ENCODE peak calls at places on chromosomes 11 and 22, in nine cellular contexts. W is suprapubic skin, H is HCT116, B is GM10248, X is testis, I is AG09309, E is epithelial cell of esophagus, T is heart left ventricle, J is ovary. M is an unnamed sample.

GRCh38 chr11:36890841-36891240 is 292.8 kb upstream of the RAG2 start:
- DNase-seq in J (no peak), T (no peak), E (no peak), X (no peak), I (no peak), H (no peak), B (no peak), W (no peak), M (no peak)

GRCh38 chr11:22433066-22433450 is 94.9 kb downstream of the SLC17A6 start:
- DNase-seq in B (no peak), H (no peak), T (no peak), X (no peak), J (no peak), I (no peak), E (peak), W (no peak), M (no peak)

GRCh38 chr11:121417607-121418006 is 34.5 kb upstream of the SORL1 start:
- DNase-seq in B (no peak), W (no peak), I (no peak), J (no peak), T (no peak), H (no peak), E (no peak), X (no peak), M (no peak)

GRCh38 chr11:33045551-33046255 is 6.3 kb downstream of the TCP11L1 start:
- DNase-seq in I (no peak), W (no peak), E (peak), J (no peak), B (no peak), T (no peak), H (no peak), X (no peak), M (no peak)

GRCh38 chr11:93895106-93895862 is 44.9 kb upstream of the VSTM5 start:
- DNase-seq in B (no peak), W (no peak), J (no peak), I (peak), T (no peak), E (peak), H (peak), X (peak), M (no peak)

GRCh38 chr11:102986815-102987214 is 31.3 kb upstream of the MMP13 start:
- DNase-seq in B (no peak), H (no peak), I (no peak), J (no peak), T (no peak), X (no peak), E (peak), W (no peak), M (no peak)

GRCh38 chr22:33894515-33894914 is 25.8 kb downstream of the LARGE1 start:
- DNase-seq in B (no peak), X (no peak), W (no peak), J (no peak), H (no peak), E (no peak), T (no peak), I (no peak), M (no peak)

GRCh38 chr22:22748297-22748743 is 103.9 kb downstream of the GGTLC2 start:
- DNase-seq in H (no peak), T (no peak), B (peak), I (peak), W (no peak), J (peak), X (peak), E (peak), M (no peak)

GRCh38 chr22:46525681-46526483 is 11.5 kb downstream of the CELSR1 start:
- DNase-seq in E (peak), T (no peak), B (no peak), W (no peak), I (no peak), H (no peak), X (no peak), J (no peak), M (no peak)

GRCh38 chr11:113255096-113255495 is 59.3 kb upstream of the TTC12 start:
- DNase-seq in X (no peak), J (no peak), I (no peak), H (no peak), E (peak), T (no peak), B (no peak), W (no peak), M (no peak)

GRCh38 chr11:132177106-132177505 is 806.7 kb downstream of the NTM start:
- DNase-seq in X (no peak), T (no peak), H (no peak), J (no peak), I (peak), W (no peak), E (peak), B (no peak), M (no peak)

GRCh38 chr11:72630104-72630852 is 43.9 kb downstream of the PDE2A start:
- DNase-seq in J (no peak), T (no peak), E (no peak), H (no peak), B (no peak), X (no peak), W (no peak), I (no peak), M (no peak)

GRCh38 chr11:102623128-102623527 is 2.0 kb downstream of the MMP20 start:
- DNase-seq in I (no peak), T (no peak), X (no peak), H (no peak), B (no peak), E (no peak), J (no peak), W (no peak), M (no peak)

GRCh38 chr11:47606731-47607130 is 12.5 kb upstream of the C1QTNF4 start:
- DNase-seq in E (no peak), B (no peak), X (no peak), T (peak), W (peak), J (no peak), I (no peak), H (no peak), M (no peak)

GRCh38 chr11:73995731-73996130 is 13.1 kb upstream of the UCP2 start:
- DNase-seq in W (no peak), I (no peak), X (no peak), J (no peak), E (no peak), H (no peak), T (no peak), B (no peak), M (no peak)

GRCh38 chr11:71582309-71582895 is at the start of gene KRTAP5-11:
- DNase-seq in T (no peak), B (no peak), X (no peak), W (no peak), H (no peak), J (no peak), I (no peak), E (no peak), M (no peak)

GRCh38 chr11:17927643-17928343 is 85.1 kb downstream of the SERGEF start:
- DNase-seq in E (no peak), I (peak), W (no peak), B (no peak), X (no peak), T (no peak), J (no peak), H (no peak), M (no peak)

GRCh38 chr22:47607486-47607885 is 845.0 kb downstream of the TBC1D22A start:
- DNase-seq in H (no peak), E (no peak), X (no peak), T (peak), W (peak), I (no peak), B (no peak), J (no peak), M (no peak)

GRCh38 chr11:18706330-18707243 is 8.0 kb downstream of the TMEM86A start:
- DNase-seq in B (peak), H (no peak), J (peak), E (peak), T (peak), X (peak), W (no peak), I (no peak), M (no peak)

GRCh38 chr22:46795845-46796565 is 33.6 kb downstream of the TBC1D22A start:
- DNase-seq in J (no peak), T (no peak), W (no peak), I (no peak), E (no peak), H (no peak), B (no peak), X (peak), M (peak)

GRCh38 chr22:23856721-23857605 is 712 bp upstream of the SLC2A11 start:
- DNase-seq in I (no peak), J (peak), W (no peak), H (no peak), X (peak), E (peak), B (peak), T (peak), M (peak)

GRCh38 chr22:20571531-20572007 is 64.2 kb downstream of the MED15 start:
- DNase-seq in X (no peak), H (no peak), J (no peak), B (peak), I (no peak), E (peak), T (no peak), W (no peak), M (no peak)

GRCh38 chr11:104588975-104589374 is 309.3 kb downstream of the CASP12 start:
- DNase-seq in H (no peak), X (no peak), J (no peak), E (no peak), B (no peak), T (no peak), W (no peak), I (no peak), M (no peak)

GRCh38 chr11:10118830-10119229 is 175.2 kb downstream of the SBF2 start:
- DNase-seq in E (no peak), X (no peak), I (no peak), J (no peak), H (no peak), T (no peak), W (no peak), B (no peak), M (no peak)

GRCh38 chr22:36323182-36323854 is 64.4 kb downstream of the MYH9 start:
- DNase-seq in T (peak), H (no peak), J (no peak), X (peak), E (no peak), I (no peak), B (no peak), W (no peak), M (no peak)

GRCh38 chr11:69102732-69103615 is 52.8 kb upstream of the SMIM38 start:
- DNase-seq in E (no peak), X (no peak), J (no peak), W (no peak), T (no peak), I (no peak), H (no peak), B (peak), M (no peak)

GRCh38 chr11:28090052-28090749 is 17.8 kb downstream of the KIF18A start:
- DNase-seq in T (no peak), E (peak), I (no peak), H (no peak), W (no peak), X (no peak), J (no peak), B (no peak), M (no peak)

GRCh38 chr22:42920101-42920820 is 63.2 kb upstream of the ARFGAP3 start:
- DNase-seq in T (peak), W (no peak), H (no peak), I (peak), E (peak), J (no peak), X (no peak), B (no peak), M (no peak)

GRCh38 chr11:5280582-5281102 is 10.9 kb upstream of the HBE1 start:
- DNase-seq in X (peak), H (peak), E (peak), T (peak), J (peak), W (no peak), B (peak), I (peak), M (no peak)

GRCh38 chr11:111938687-111939160 is 1.6 kb downstream of the DIXDC1 start:
- DNase-seq in E (peak), H (no peak), W (no peak), T (no peak), X (no peak), B (peak), J (no peak), I (no peak), M (no peak)

GRCh38 chr11:86746509-86746908 is 53.8 kb upstream of the PRSS23 start:
- DNase-seq in I (no peak), X (no peak), B (no peak), T (no peak), W (no peak), H (no peak), J (no peak), E (no peak), M (no peak)

DNA sequence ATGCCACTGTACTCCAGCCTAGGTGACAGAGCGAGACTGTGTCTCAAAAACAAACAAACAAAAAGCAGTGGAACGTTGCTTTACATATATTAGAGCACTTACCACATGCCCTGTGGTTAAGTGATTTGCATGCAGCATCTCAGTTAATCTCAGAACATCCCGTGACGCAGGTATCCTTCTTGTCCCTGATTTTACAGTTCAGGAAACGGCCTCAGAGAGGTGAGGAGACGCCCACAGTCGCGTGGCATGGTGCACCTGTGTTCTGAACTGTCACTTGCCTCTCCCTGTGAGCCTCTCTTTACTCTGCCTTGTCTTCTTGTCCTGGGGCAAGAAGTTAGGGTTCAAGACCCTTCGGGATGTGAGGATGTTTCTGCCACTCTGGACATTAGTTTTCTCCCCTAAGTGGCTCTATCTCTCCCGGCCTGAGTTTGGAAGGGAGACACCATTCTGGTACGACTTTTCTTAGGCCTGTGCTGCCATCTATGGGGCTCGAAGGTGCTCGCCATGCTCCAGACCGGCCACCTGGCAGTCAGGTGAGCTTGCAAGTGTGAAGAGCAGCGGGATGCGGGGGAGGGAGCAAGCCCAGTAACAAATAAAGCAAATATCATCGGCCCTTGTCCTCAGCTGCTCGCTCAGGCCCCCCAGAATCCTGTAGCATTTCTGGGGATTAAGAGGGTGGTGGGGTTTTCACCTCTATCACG is 25.6 kb downstream of the YWHAH start:
- DNase-seq in B (peak), I (no peak), W (no peak), H (peak), X (peak), E (peak), J (peak), T (peak), M (peak)
- TF ChIP-seq CTCF in B (peak), I (peak), W (no peak), H (peak), X (no peak), E (peak), J (no peak), T (peak), M (peak)

GRCh38 chr22:44360686-44361381 is 48.1 kb upstream of the SHISAL1 start:
- DNase-seq in T (peak), W (peak), B (no peak), I (peak), H (no peak), X (no peak), E (peak), J (peak), M (no peak)
- TF ChIP-seq CTCF in T (peak), W (peak), B (no peak), I (peak), H (no peak), X (no peak), E (peak), J (peak), M (peak)

GRCh38 chr11:65554057-65554818 is 3.9 kb downstream of the LTBP3 start:
- DNase-seq in I (no peak), X (no peak), J (no peak), T (no peak), W (no peak), E (no peak), H (no peak), B (no peak), M (no peak)

GRCh38 chr11:65554842-65555395 is 3.2 kb downstream of the LTBP3 start:
- DNase-seq in W (no peak), I (no peak), E (no peak), T (no peak), J (no peak), H (no peak), X (no peak), B (no peak), M (no peak)

GRCh38 chr11:65551572-65552398 is 6.4 kb downstream of the LTBP3 start:
- DNase-seq in E (peak), I (no peak), J (no peak), T (peak), H (peak), W (no peak), B (peak), X (peak), M (no peak)

GRCh38 chr11:65553301-65554001 is 4.7 kb downstream of the LTBP3 start:
- DNase-seq in I (no peak), E (no peak), J (no peak), X (no peak), H (no peak), T (no peak), B (no peak), W (no peak), M (no peak)

DNA sequence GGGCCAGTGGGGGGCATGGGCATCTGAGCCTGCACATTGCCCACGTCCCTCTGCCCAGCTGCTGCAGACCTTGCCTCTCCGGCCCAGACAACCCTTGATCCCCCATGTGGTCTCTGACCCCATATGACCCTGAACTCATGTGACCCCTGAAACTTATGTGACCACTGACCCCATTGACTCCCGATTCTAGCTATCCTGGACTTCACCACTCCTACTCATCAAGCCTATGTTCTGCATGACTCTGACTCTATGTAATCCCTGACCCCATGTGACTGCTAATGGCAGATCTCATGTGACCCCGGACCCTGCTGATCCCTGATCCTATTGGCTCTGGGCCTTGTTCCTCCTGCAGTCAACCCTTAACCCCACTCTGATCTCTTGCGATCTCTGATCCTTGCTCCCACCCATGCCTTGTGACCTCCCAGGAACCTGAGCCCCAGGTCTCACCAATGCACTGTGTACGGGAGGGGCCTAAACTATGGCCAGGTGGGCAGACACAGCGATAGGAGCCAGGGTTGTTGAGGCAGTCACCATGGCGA is 5.7 kb downstream of the LTBP3 start:
- DNase-seq in T (no peak), H (no peak), E (no peak), W (no peak), X (no peak), I (no peak), J (no peak), B (no peak), M (no peak)
- TF ChIP-seq CTCF in T (no peak), H (no peak), E (no peak), W (no peak), X (peak), I (no peak), J (no peak), B (no peak), M (no peak)

GRCh38 chr11:115990004-115990447 is 485.8 kb upstream of the CADM1 start:
- DNase-seq in B (peak), J (no peak), W (no peak), E (no peak), H (no peak), T (no peak), X (peak), I (no peak), M (no peak)
- TF ChIP-seq CTCF in B (peak), J (no peak), W (peak), E (peak), H (peak), T (peak), X (peak), I (peak), M (peak)

GRCh38 chr11:61832758-61833157 is 4.7 kb downstream of the FADS2 start:
- DNase-seq in X (peak), T (peak), E (no peak), W (no peak), I (no peak), J (no peak), B (no peak), H (no peak), M (no peak)
- TF ChIP-seq CTCF in X (no peak), T (no peak), E (no peak), W (no peak), I (no peak), J (no peak), B (no peak), H (no peak), M (no peak)

DNA sequence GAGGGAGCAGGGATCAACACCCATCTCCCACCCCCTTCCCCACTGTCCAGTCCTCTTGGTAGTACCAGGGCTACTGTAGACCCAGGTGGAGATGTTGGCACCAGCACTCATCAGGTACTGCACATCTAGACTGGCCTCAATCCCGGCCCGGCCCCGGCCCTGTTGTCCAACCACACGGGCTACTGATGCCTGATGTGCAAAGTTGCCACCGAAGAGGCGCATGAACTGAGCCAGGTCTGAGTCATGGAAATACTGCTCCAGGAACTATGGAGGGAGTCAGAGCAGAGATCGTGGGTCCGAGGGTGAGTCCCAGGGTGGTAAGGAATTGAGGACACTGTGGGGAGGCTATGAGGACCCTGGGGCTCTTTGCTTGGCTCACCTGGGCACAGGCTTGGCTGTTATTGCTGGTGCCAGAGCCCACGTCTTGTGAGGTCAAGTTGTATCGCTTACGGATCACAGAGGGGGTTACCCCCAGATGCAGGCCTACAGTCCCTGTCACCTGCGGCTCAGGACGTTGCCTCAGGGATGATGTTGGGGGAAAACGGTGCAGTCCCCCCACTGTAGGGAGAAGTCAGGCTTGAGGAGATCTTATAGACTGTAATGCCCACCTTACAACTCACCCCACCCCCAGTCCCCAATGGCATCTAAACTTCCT is 2.5 kb downstream of the TPP1 start:
- DNase-seq in J (no peak), E (no peak), X (no peak), T (no peak), H (no peak), W (no peak), I (no peak), B (no peak), M (no peak)
- TF ChIP-seq CTCF in J (no peak), E (no peak), X (no peak), T (no peak), H (no peak), W (no peak), I (no peak), B (no peak), M (no peak)

DNA sequence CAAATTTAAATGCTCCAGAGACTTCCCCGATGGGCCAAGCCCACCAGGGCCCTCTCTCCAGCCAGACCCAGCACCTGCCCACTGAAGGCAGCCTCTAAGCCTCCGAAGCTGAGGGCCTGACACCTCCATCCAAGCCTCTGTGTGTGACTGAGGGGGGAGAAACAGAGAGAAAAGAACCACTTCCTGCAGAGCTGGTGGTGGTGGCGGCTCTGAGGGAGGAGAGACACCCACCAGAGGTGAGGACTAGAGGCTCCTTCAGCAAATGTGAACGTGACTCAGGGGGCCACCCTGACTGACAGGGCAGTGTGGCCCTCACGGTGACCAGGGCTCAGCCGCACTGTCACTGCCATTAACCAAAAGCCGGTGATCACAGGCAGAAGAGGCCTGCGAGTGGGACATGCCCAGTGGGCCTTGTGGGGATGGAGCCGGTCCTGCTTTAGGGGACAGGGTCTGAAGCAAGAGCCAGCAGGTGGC is 31.0 kb upstream of the CD5 start:
- DNase-seq in T (no peak), J (peak), I (no peak), X (no peak), W (no peak), H (no peak), E (no peak), B (peak), M (no peak)
- TF ChIP-seq CTCF in T (no peak), J (no peak), I (no peak), X (no peak), W (no peak), H (no peak), E (no peak), B (peak), M (no peak)

GRCh38 chr22:17009640-17010291 is 1.7 kb upstream of the GAB4 start:
- DNase-seq in J (no peak), H (no peak), W (no peak), E (no peak), T (no peak), X (no peak), I (no peak), B (no peak), M (no peak)
- TF ChIP-seq CTCF in J (no peak), H (peak), W (no peak), E (no peak), T (no peak), X (no peak), I (no peak), B (peak), M (no peak)

GRCh38 chr22:30816413-30816812 is 121.7 kb downstream of the OSBP2 start:
- DNase-seq in X (no peak), T (no peak), W (peak), B (no peak), J (no peak), E (no peak), I (no peak), H (no peak), M (no peak)
- TF ChIP-seq CTCF in X (no peak), T (no peak), W (no peak), B (no peak), J (no peak), E (peak), I (no peak), H (peak), M (no peak)

M was measured in type B pancreatic cell.